ENCODE peak calls at places on chromosomes 12 and 14, in four cellular contexts. Q is NCI-H1092, P is germinal center, A is GM04504. M is an unnamed sample.

GRCh38 chr14:24695265-24696241 is 61.6 kb upstream of the GZMB start:
- DNase-seq in P (no peak), Q (no peak), A (no peak), M (no peak)

GRCh38 chr14:103113303-103113702 is 10.0 kb upstream of the TNFAIP2 start:
- DNase-seq in P (no peak), Q (no peak), A (no peak), M (no peak)

GRCh38 chr12:106097011-106097410 is 41.7 kb downstream of the NUAK1 start:
- DNase-seq in A (no peak), P (no peak), Q (no peak), M (no peak)

GRCh38 chr14:103723176-103724081 is 7.8 kb downstream of the ZFYVE21 start:
- DNase-seq in P (no peak), Q (no peak), A (no peak), M (no peak)

GRCh38 chr14:97177016-97177415 is 379.8 kb downstream of the VRK1 start:
- DNase-seq in P (no peak), Q (peak; percentile 18), A (no peak), M (no peak)

GRCh38 chr12:49564241-49565118 is 3.5 kb downstream of the MCRS1 start:
- DNase-seq in Q (no peak), P (no peak), A (no peak), M (no peak)

GRCh38 chr14:93994919-93995682 is 2.0 kb upstream of the CCDC197 start:
- DNase-seq in Q (no peak), P (no peak), A (peak; percentile 58), M (no peak)

GRCh38 chr12:108797677-108798076 is 59.7 kb downstream of the SSH1 start:
- DNase-seq in Q (no peak), A (no peak), P (no peak), M (no peak)

GRCh38 chr14:58969951-58970751 is 218.3 kb upstream of the DAAM1 start:
- DNase-seq in Q (no peak), A (no peak), P (no peak), M (no peak)

GRCh38 chr12:130775953-130776856 is 60.1 kb upstream of the RIMBP2 start:
- DNase-seq in P (no peak), Q (no peak), A (peak; percentile 48), M (no peak)

GRCh38 chr12:124778411-124778810 is 85.3 kb downstream of the SCARB1 start:
- DNase-seq in P (no peak), Q (no peak), A (no peak), M (no peak)

GRCh38 chr14:28766505-28767238 is at the start of gene FOXG1:
- DNase-seq in Q (peak; percentile 98), P (no peak), A (no peak), M (peak; percentile 90)

GRCh38 chr12:121144416-121144914 is 11.8 kb downstream of the P2RX7 start:
- DNase-seq in A (no peak), Q (no peak), P (no peak), M (no peak)

GRCh38 chr12:129401572-129401971 is 502.3 kb downstream of the TMEM132D start:
- DNase-seq in P (no peak), A (no peak), Q (no peak), M (no peak)

GRCh38 chr12:122423258-122424165 is 1.0 kb upstream of the CLIP1 start:
- DNase-seq in A (no peak), P (peak; percentile 39), Q (no peak), M (no peak)

M was measured in NCI-H510A.